ENCODE peak calls at places on chromosomes 4 and X, in four cellular contexts. O, A, D and J are unnamed samples.

GRCh38 chr4:17166954-17167353 is 268.5 kb upstream of the LDB2 start:
- DNase-seq in O (no peak), A (no peak), D (no peak), J (no peak)

GRCh38 chr4:78379991-78380739 is 171.4 kb upstream of the ANXA3 start:
- DNase-seq in O (no peak), A (no peak), D (no peak), J (no peak)

GRCh38 chrX:154779261-154779660 is 16.6 kb downstream of the DKC1 start:
- DNase-seq in O (no peak), A (no peak), D (no peak), J (no peak)

GRCh38 chr4:124910327-124910726 is 197.8 kb upstream of the ANKRD50 start:
- DNase-seq in O (no peak), A (no peak), D (no peak), J (no peak)

GRCh38 chrX:68833448-68833805 is 4.6 kb downstream of the EFNB1 start:
- DNase-seq in O (no peak), A (peak), D (no peak), J (no peak)

GRCh38 chr4:40227284-40227683 is 30.5 kb downstream of the RHOH start:
- DNase-seq in O (no peak), A (no peak), D (peak), J (no peak)

GRCh38 chrX:13647709-13648212 is 5.2 kb upstream of the TCEANC start:
- DNase-seq in O (peak), A (no peak), D (no peak), J (no peak)

GRCh38 chr4:14125375-14126129 is 498.0 kb upstream of the BOD1L1 start:
- DNase-seq in O (no peak), A (no peak), D (peak), J (no peak)

GRCh38 chr4:181952478-181952877 is 290.7 kb upstream of the TENM3 start:
- DNase-seq in O (no peak), A (no peak), D (no peak), J (peak)

GRCh38 chr4:158714937-158715336 is 8.3 kb downstream of the PPID start:
- DNase-seq in O (no peak), A (no peak), D (no peak), J (no peak)

GRCh38 chr4:158715787-158716186 is 7.4 kb downstream of the PPID start:
- DNase-seq in O (no peak), A (no peak), D (no peak), J (no peak)

GRCh38 chr4:158710814-158711213 is 12.4 kb downstream of the PPID start:
- DNase-seq in O (no peak), A (no peak), D (no peak), J (no peak)
- TF ChIP-seq CTCF in O (no peak), A (no peak), D (no peak), J (peak)

DNA sequence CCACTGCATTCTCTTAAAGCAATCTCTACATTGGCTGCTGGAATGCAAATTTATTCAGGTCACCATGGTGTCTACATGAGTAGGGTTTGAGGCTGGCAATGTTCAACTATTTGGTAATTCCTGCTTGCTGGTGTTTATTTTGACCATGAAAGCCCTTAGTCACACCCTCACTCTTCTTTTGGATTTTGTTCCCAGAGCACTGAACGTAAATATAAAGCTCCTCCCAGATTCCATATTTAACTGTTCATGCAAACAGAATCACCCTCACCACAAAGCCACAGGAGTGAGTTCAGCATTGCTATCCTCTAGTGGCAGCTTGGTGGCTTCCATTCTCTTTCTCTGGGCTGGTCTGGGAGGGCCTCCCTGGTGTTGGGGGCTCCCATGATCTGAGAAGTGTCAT is 82.8 kb downstream of the LNX1 start:
- DNase-seq in O (no peak), A (no peak), D (no peak), J (no peak)
- TF ChIP-seq CTCF in O (no peak), A (no peak), D (no peak), J (peak)

GRCh38 chr4:83369825-83370639 is 35.4 kb upstream of the HPSE start:
- DNase-seq in O (no peak), A (no peak), D (no peak), J (no peak)
- TF ChIP-seq CTCF in O (no peak), A (no peak), D (no peak), J (no peak)

GRCh38 chrX:39859991-39860861 is 237.5 kb downstream of the BCOR start:
- DNase-seq in O (no peak), A (no peak), D (peak), J (no peak)
- TF ChIP-seq CTCF in O (no peak), A (no peak), D (no peak), J (no peak)

GRCh38 chrX:153459976-153460375 is 10.4 kb downstream of the HAUS7 start:
- DNase-seq in O (no peak), A (no peak), D (no peak), J (no peak)
- TF ChIP-seq CTCF in O (no peak), A (no peak), D (no peak), J (peak)

DNA sequence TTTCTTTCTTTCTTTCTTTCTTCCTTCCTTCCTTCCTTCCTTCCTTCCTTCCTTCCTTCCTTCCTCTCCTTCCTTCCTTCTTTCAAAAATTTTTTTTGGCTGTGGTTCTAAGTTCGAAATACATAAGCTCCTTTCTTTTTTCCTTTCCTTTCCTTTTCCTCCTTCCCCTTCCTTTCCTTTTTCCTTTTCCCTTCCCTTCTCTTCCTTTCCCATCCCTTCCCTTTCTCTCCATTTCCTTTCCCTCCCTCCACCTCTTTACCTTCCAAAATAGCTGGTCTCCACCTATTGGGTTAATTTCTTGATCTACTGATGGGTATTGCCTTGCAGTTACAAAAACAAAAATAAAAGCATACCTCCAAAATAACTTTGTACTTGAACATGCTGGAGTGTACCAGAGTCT is 73.4 kb upstream of the GPRIN3 start:
- DNase-seq in O (no peak), A (no peak), D (no peak), J (no peak)
- TF ChIP-seq CTCF in O (no peak), A (no peak), D (no peak), J (no peak)

GRCh38 chrX:17674611-17675010 is 62.7 kb upstream of the SCML1 start:
- DNase-seq in O (no peak), A (no peak), D (no peak), J (no peak)

GRCh38 chrX:17669891-17670290 is 67.4 kb upstream of the SCML1 start:
- DNase-seq in O (no peak), A (no peak), D (no peak), J (no peak)

GRCh38 chrX:17668929-17669328 is 68.4 kb upstream of the SCML1 start:
- DNase-seq in O (no peak), A (no peak), D (no peak), J (no peak)

GRCh38 chrX:17670874-17671273 is 66.4 kb upstream of the SCML1 start:
- DNase-seq in O (no peak), A (no peak), D (no peak), J (no peak)

DNA sequence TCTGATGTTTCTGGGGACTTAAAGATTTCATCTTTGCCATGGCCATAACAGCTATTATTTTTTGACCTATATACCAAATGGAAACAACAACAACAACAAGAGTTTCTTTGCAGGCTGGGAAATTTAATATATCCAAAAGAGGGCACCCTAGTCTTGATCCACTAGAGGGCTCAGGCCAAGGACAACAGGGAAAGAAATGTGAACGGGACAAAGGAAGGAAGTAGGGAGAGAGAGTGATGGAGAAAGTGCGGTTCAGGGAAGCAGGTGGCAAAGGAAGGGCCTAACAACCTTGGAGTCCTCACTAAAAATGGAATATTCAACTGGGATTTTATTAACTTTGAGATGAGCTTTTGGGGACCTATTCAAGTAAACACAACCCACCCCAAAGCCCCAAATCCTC is 67.8 kb upstream of the SCML1 start:
- DNase-seq in O (no peak), A (no peak), D (no peak), J (no peak)
- TF ChIP-seq CTCF in O (no peak), A (no peak), D (no peak), J (no peak)

GRCh38 chr4:122118243-122118642 is 33.9 kb upstream of the BLTP1 start:
- DNase-seq in O (no peak), A (no peak), D (no peak), J (no peak)
- TF ChIP-seq CTCF in O (no peak), A (no peak), D (no peak), J (no peak)